ENCODE peak calls at places on chromosome 1, in six cellular contexts. R, U, X, T, J and V are unnamed samples.
A peak's percentile ranks its signal among the peaks of the same experiment; 100 is the strongest.

GRCh38 chr1:43435146-43436145 is 18.3 kb downstream of the HYI start:
- DNase-seq in R (peak; percentile 46), U (peak; percentile 55), X (no peak), T (peak; percentile 45), J (peak; percentile 19), V (no peak)

GRCh38 chr1:1562556-1563195 is 12.0 kb downstream of the SSU72 start:
- DNase-seq in R (no peak), U (no peak), X (no peak), T (no peak), J (no peak), V (no peak)

GRCh38 chr1:235646463-235646862 is 3.1 kb downstream of the GNG4 start:
- DNase-seq in R (peak; percentile 77), U (no peak), X (no peak), T (no peak), J (no peak), V (no peak)

GRCh38 chr1:150235436-150235851 is 468 bp downstream of the ANP32E start:
- DNase-seq in R (peak; percentile 24), U (no peak), X (peak; percentile 46), T (peak; percentile 47), J (no peak), V (no peak)

GRCh38 chr1:25615172-25615541 is 1.4 kb upstream of the MAN1C1 start:
- DNase-seq in R (no peak), U (no peak), X (no peak), T (no peak), J (no peak), V (no peak)

GRCh38 chr1:59699227-59699847 is 115.4 kb upstream of the HOOK1 start:
- DNase-seq in R (peak; percentile 51), U (no peak), X (no peak), T (no peak), J (peak; percentile 25), V (no peak)

GRCh38 chr1:31802190-31803150 is 13.4 kb downstream of the SPOCD1 start:
- DNase-seq in R (no peak), U (no peak), X (no peak), T (no peak), J (no peak), V (no peak)

GRCh38 chr1:4655674-4656532 is 1.5 kb downstream of the AJAP1 start:
- DNase-seq in R (peak; percentile 89), U (peak; percentile 87), X (peak; percentile 79), T (no peak), J (peak; percentile 62), V (peak; percentile 85)

GRCh38 chr1:116360435-116361173 is 12.4 kb upstream of the ATP1A1 start:
- DNase-seq in R (no peak), U (no peak), X (no peak), T (no peak), J (no peak), V (no peak)

GRCh38 chr1:20728371-20729154 is 3.9 kb downstream of the SH2D5 start:
- DNase-seq in R (no peak), U (peak; percentile 13), X (no peak), T (no peak), J (no peak), V (no peak)

GRCh38 chr1:30754684-30755171 is 2.8 kb downstream of the LAPTM5 start:
- DNase-seq in R (no peak), U (no peak), X (no peak), T (no peak), J (no peak), V (no peak)

GRCh38 chr1:201347498-201348210 is 29.8 kb downstream of the TNNT2 start:
- DNase-seq in R (no peak), U (no peak), X (no peak), T (no peak), J (no peak), V (no peak)

GRCh38 chr1:186617860-186618780 is 62.1 kb downstream of the PTGS2 start:
- DNase-seq in R (no peak), U (no peak), X (no peak), T (no peak), J (no peak), V (no peak)

GRCh38 chr1:146012703-146013565 is 8.6 kb downstream of the HJV start:
- DNase-seq in R (peak; percentile 66), U (no peak), X (peak; percentile 80), T (no peak), J (peak; percentile 76), V (no peak)

GRCh38 chr1:165436994-165437393 is 7.9 kb downstream of the RXRG start:
- DNase-seq in R (no peak), U (no peak), X (no peak), T (no peak), J (no peak), V (no peak)

GRCh38 chr1:52574594-52574993 is 21.7 kb upstream of the TUT4 start:
- DNase-seq in R (no peak), U (no peak), X (no peak), T (no peak), J (peak; percentile 81), V (no peak)

GRCh38 chr1:168321945-168322344 is 41.3 kb downstream of the TBX19 start:
- DNase-seq in R (no peak), U (no peak), X (no peak), T (no peak), J (peak; percentile 11), V (no peak)

GRCh38 chr1:168470821-168471473 is 72.8 kb downstream of the XCL2 start:
- DNase-seq in R (no peak), U (no peak), X (no peak), T (no peak), J (peak; percentile 84), V (no peak)

GRCh38 chr1:203286161-203286984 is 18.9 kb upstream of the BTG2 start:
- DNase-seq in R (peak; percentile 49), U (peak; percentile 64), X (peak; percentile 56), T (peak; percentile 58), J (no peak), V (peak; percentile 50)

GRCh38 chr1:156676820-156677615 is at the start of gene NES:
- DNase-seq in R (peak; percentile 95), U (no peak), X (peak; percentile 87), T (no peak), J (peak; percentile 34), V (peak; percentile 74)

GRCh38 chr1:205317311-205317917 is 4.1 kb downstream of the NUAK2 start:
- DNase-seq in R (no peak), U (peak; percentile 72), X (peak; percentile 52), T (peak; percentile 92), J (no peak), V (no peak)

DNA sequence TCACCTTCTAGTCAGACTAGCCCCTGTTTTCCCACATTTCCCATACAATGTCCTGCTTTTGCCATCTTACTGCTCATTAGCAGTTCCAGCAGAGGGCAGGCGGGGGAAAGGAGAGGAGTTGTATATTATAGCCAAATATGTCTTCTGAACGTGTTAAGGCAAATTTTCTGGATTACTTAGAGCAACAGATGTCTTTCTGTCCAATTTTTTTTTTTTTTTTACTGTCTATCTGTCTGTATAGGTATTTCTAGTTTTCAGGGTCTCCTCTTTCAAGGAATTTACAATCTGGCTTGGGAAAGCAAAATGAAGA is 30.0 kb upstream of the DDAH1 start:
- DNase-seq in R (peak; percentile 25), U (no peak), X (peak; percentile 10), T (no peak), J (no peak), V (no peak)
- TF ChIP-seq CTCF in R (peak; percentile 34), U (no peak), X (no peak), T (no peak), J (peak; percentile 64), V (no peak)

GRCh38 chr1:6245869-6246496 is 2.0 kb downstream of the HES3 start:
- DNase-seq in R (peak; percentile 94), U (peak; percentile 65), X (peak; percentile 94), T (no peak), J (no peak), V (no peak)

GRCh38 chr1:6246497-6247295 is 2.7 kb downstream of the HES3 start:
- DNase-seq in R (peak; percentile 95), U (peak; percentile 87), X (peak; percentile 95), T (peak; percentile 83), J (peak; percentile 41), V (peak; percentile 67)

GRCh38 chr1:6244401-6245054 is 549 bp downstream of the HES3 start:
- DNase-seq in R (peak; percentile 47), U (no peak), X (no peak), T (no peak), J (no peak), V (no peak)

GRCh38 chr1:6243993-6244392 is at the start of gene HES3:
- DNase-seq in R (peak; percentile 81), U (no peak), X (no peak), T (no peak), J (no peak), V (no peak)

DNA sequence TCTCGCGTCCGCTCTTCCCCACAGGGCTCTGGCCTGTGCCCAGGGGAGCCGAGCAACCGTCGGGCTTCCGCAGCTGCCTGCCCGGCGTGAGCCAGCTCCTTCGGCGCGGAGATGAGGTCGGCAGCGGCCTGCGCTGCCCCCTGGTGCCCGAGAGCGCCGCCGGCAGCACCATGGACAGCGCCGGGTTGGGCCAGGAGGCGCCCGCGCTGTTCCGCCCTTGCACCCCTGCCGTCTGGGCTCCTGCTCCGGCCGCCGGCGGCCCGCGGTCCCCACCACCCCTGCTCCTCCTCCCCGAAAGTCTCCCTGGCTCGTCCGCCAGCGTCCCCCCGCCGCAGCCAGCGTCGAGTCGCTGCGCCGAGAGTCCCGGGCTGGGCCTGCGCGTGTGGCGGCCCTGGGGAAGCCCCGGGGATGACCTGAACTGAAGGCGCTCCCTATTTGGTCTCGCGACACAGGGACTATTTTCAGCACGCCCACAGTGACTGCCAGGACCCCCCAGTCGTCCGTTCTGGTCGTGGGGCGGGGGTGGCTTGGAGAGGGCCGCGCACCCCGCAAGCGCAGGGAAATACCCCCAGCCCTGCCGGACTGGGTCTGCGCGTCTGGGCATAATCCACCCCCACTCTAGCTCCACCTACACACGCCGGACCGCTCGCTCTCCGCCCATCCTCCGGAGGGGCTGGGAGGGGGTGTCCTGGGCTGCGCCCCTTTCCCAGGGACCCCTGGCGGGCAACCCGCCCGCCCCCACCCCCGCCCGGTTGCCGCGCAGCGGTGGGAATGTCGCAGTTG is 1.3 kb downstream of the HES3 start:
- DNase-seq in R (peak; percentile 96), U (peak; percentile 85), X (peak; percentile 83), T (peak; percentile 75), J (peak; percentile 41), V (peak; percentile 57)
- H3K4me3 ChIP-seq in R (peak overlapping the region; percentile 72), U (no peak overlapping the region), X (peak overlapping the region; percentile 77), T (no peak overlapping the region), J (peak overlapping the region; percentile 17), V (no peak overlapping the region)

DNA sequence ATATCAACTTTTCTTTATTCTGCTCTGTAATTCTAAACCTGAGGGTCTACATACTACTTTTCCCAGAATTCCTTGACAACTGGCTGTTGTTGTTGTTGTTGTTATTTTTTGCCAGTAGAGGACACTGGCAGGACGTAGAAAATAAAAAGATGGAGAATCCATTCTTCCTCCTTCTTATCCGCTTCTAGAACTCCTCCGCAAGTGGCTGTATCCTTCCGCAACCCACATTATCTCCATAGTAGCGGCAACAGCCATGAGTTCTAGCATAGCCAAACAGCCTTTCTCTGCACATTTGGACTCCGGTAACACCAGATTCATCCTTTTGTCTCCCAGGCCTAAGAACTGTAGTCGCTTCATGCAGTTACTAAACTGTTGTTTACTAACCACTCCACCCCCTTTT is 91.1 kb upstream of the CACHD1 start:
- DNase-seq in R (peak; percentile 19), U (no peak), X (no peak), T (no peak), J (no peak), V (no peak)
- TF ChIP-seq CTCF in R (peak; percentile 59), U (no peak), X (no peak), T (no peak), J (no peak), V (no peak)

DNA sequence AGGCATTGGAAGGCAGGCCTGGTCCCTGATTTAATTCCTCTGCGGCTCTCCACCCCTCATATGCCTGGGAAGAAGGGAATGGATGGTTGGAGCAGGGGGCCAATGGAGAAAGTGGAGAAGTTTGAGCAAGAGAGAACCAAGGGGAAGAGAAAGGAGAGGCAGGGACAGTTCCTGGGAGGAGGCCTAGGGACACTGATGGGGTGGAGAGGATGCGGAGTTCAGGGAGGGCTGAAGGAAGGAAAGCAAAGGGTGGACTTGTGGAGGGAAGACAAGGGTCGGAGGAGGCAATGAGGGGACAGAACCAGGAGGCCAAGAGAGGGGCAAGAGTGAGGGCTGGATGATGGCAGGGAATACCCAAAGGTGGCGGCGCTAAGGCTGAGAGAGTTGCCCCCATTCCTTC is 7.1 kb downstream of the ZBTB7B start:
- DNase-seq in R (no peak), U (no peak), X (peak; percentile 28), T (no peak), J (no peak), V (no peak)
- H3K4me3 ChIP-seq in R (no peak overlapping the region), U (no peak overlapping the region), X (no peak overlapping the region), T (peak overlapping the region; percentile 33), J (no peak overlapping the region), V (no peak overlapping the region)